ENCODE peak calls at places on chromosomes 4 and X, in eight cellular contexts. Z is ovary, U is transverse colon, T is stomach, D is uterus, P is IMR-90, C is tibial nerve, J is upper lobe of left lung. Q is an unnamed sample.
A peak's percentile ranks its signal among the peaks of the same experiment; 100 is the strongest.

GRCh38 chr4:138461065-138461464 is 218.9 kb upstream of the SLC7A11 start:
- DNase-seq in Z (no peak), D (no peak), P (no peak), C (no peak), U (no peak), J (no peak), T (no peak), Q (no peak)

GRCh38 chrX:40644821-40645358 is 2.5 kb downstream of the CXorf38 start:
- DNase-seq in Z (peak; percentile 46), J (peak; percentile 71), C (peak; percentile 60), D (peak; percentile 68), P (peak; percentile 74), U (peak; percentile 77), T (peak; percentile 59), Q (peak; percentile 60)

GRCh38 chrX:115023139-115023538 is 5.7 kb upstream of the IL13RA2 start:
- DNase-seq in P (peak; percentile 90), U (no peak), D (no peak), C (no peak), T (no peak), Z (no peak), J (no peak), Q (no peak)

GRCh38 chr4:148284526-148285193 is 157.6 kb downstream of the NR3C2 start:
- DNase-seq in D (no peak), P (no peak), U (no peak), C (no peak), Z (no peak), T (no peak), J (no peak), Q (no peak)

GRCh38 chrX:10447577-10448214 is 172.7 kb downstream of the MID1 start:
- DNase-seq in D (no peak), Z (no peak), T (no peak), C (no peak), P (peak; percentile 53), U (no peak), J (no peak), Q (no peak)

GRCh38 chr4:156173937-156174336 is 220.3 kb upstream of the CTSO start:
- DNase-seq in Z (no peak), T (no peak), U (no peak), J (no peak), P (no peak), C (no peak), D (no peak), Q (no peak)

GRCh38 chr4:53476232-53477037 is 99.0 kb downstream of the FIP1L1 start:
- DNase-seq in D (no peak), U (no peak), Z (no peak), T (no peak), J (no peak), C (peak; percentile 25), P (peak; percentile 98), Q (no peak)

GRCh38 chr4:171601091-171601490 is 212.1 kb upstream of the GALNTL6 start:
- DNase-seq in Z (no peak), P (no peak), T (no peak), C (no peak), U (no peak), D (no peak), J (no peak), Q (no peak)

GRCh38 chr4:106681381-106681921 is 312.9 kb upstream of the GIMD1 start:
- DNase-seq in C (no peak), D (no peak), P (no peak), J (no peak), U (no peak), T (no peak), Z (no peak), Q (peak; percentile 43)

GRCh38 chr4:109406337-109406931 is 27.2 kb upstream of the SEC24B start:
- DNase-seq in U (no peak), J (no peak), P (peak; percentile 71), C (peak; percentile 61), T (no peak), D (no peak), Z (no peak), Q (no peak)

GRCh38 chr4:38656111-38656510 is 7.9 kb upstream of the KLF3 start:
- DNase-seq in J (no peak), D (no peak), U (no peak), Z (no peak), P (no peak), T (no peak), C (no peak), Q (no peak)

GRCh38 chr4:114688063-114688462 is 89.5 kb downstream of the UGT8 start:
- DNase-seq in T (no peak), J (no peak), C (no peak), D (no peak), Z (no peak), P (no peak), U (no peak), Q (no peak)

GRCh38 chr4:145299380-145300076 is 119.1 kb upstream of the OTUD4 start:
- DNase-seq in D (no peak), T (no peak), P (peak; percentile 75), C (no peak), J (no peak), Z (no peak), U (no peak), Q (no peak)

GRCh38 chr4:188822698-188823097 is 683.5 kb downstream of the TRIML1 start:
- DNase-seq in C (no peak), J (no peak), P (no peak), T (no peak), Z (no peak), D (no peak), U (no peak), Q (no peak)

GRCh38 chr4:153409412-153409811 is 56.7 kb upstream of the TMEM131L start:
- DNase-seq in C (no peak), J (no peak), P (peak; percentile 89), D (no peak), T (no peak), U (no peak), Z (no peak), Q (no peak)

GRCh38 chr4:152281211-152281610 is 254.7 kb downstream of the FBXW7 start:
- DNase-seq in D (no peak), U (no peak), T (no peak), C (no peak), J (no peak), P (no peak), Z (no peak), Q (no peak)

GRCh38 chr4:152281822-152282221 is 254.1 kb downstream of the FBXW7 start:
- DNase-seq in Z (no peak), C (no peak), J (no peak), T (no peak), U (no peak), P (no peak), D (no peak), Q (no peak)

GRCh38 chr4:152277333-152277732 is 258.6 kb downstream of the FBXW7 start:
- DNase-seq in Z (no peak), T (no peak), J (no peak), U (no peak), P (no peak), C (no peak), D (no peak), Q (no peak)

GRCh38 chr4:152278172-152278504 is 257.8 kb downstream of the FBXW7 start:
- DNase-seq in U (no peak), C (no peak), T (peak; percentile 42), D (no peak), Z (no peak), J (no peak), P (no peak), Q (no peak)

GRCh38 chr4:152278505-152279301 is 257.2 kb downstream of the FBXW7 start:
- DNase-seq in U (peak; percentile 39), Z (no peak), C (no peak), J (peak; percentile 40), T (peak; percentile 51), D (no peak), P (no peak), Q (no peak)
- H3K4me3 ChIP-seq in U (no peak overlapping the region), Z (no peak overlapping the region), C (no peak overlapping the region), J (no peak overlapping the region), T (no peak overlapping the region), D (no peak overlapping the region), P (no peak overlapping the region), Q (no peak overlapping the region)

DNA sequence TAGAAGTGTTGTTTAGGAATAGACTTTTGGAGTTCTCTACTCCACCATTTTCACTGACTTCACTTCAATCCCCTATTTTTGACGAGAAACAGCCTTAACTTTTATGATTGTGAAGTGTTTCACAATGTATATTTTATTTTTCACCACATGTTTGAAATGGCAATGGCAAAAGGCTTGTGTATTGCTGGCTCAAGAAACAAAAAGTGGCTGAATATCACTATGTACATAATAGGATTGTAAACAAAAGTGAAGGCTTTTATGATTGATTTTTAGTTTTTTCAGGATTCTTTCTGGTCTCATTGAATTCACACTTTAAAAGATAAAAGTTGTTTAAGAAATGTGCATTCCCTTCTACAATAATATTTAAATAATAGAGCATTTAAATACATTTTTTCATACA is 18.2 kb downstream of the MAGEB5 start:
- DNase-seq in C (no peak), T (no peak), U (no peak), P (no peak), J (no peak), Z (no peak), D (no peak), Q (no peak)
- TF ChIP-seq POLR2A in C (no peak), T (no peak), U (no peak), P (no peak), J (no peak), Z (no peak), D (no peak), Q (no peak)

GRCh38 chrX:116961872-116962582 is 499.3 kb upstream of the CT83 start:
- DNase-seq in U (no peak), P (no peak), D (no peak), J (no peak), T (no peak), C (no peak), Z (no peak), Q (no peak)
- TF ChIP-seq CTCF in U (peak; percentile 13), P (no peak), D (no peak), J (no peak), T (no peak), C (no peak), Z (no peak), Q (peak; percentile 29)

GRCh38 chr4:57081651-57082349 is 28.4 kb downstream of the IGFBP7 start:
- DNase-seq in C (no peak), D (no peak), J (no peak), Z (no peak), T (no peak), U (no peak), P (no peak), Q (no peak)
- H3K4me3 ChIP-seq in C (no peak overlapping the region), D (no peak overlapping the region), J (no peak overlapping the region), Z (no peak overlapping the region), T (no peak overlapping the region), U (no peak overlapping the region), P (no peak overlapping the region), Q (no peak overlapping the region)

GRCh38 chrX:72071213-72071612 is 60.5 kb downstream of the RTL5 start:
- DNase-seq in D (no peak), C (no peak), T (no peak), U (no peak), Z (no peak), J (no peak), P (no peak), Q (no peak)
- TF ChIP-seq POLR2A in D (no peak), C (no peak), T (no peak), U (no peak), Z (no peak), J (no peak), P (no peak), Q (no peak)

DNA sequence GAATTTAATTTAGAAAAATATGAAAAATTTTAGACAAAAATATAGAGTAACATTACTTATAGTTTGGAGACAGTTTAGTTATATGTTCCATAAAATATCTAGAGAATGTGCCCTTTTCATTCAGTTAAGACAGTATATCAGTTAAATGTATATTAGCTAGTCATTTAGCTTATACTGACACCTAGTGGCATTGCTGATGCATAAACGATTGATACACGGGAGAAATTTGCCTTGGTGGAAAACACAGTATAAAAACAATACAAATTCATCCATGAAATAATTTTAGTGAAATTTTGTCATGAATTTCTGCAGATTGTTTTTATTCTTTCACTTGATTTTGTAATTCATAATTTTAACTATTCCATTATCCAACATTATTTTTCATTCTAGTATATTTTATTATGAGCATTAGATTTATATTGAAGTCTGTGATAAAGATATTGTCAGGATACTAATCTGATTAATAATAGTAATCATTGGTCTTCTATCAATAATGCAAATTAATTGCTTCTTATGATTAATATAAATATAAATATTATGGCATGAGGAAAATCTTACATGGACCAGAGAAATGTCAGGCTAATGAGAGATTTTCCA is 219.0 kb downstream of the TLL1 start:
- DNase-seq in P (peak; percentile 29), U (no peak), C (peak; percentile 21), T (no peak), D (no peak), J (no peak), Z (no peak), Q (no peak)
- TF ChIP-seq CTCF in P (peak; percentile 66), U (peak; percentile 62), C (peak; percentile 67), T (no peak), D (peak; percentile 63), J (peak; percentile 39), Z (peak; percentile 24), Q (peak; percentile 76)

Q was measured in right lobe of liver.